ENCODE peak calls at places on chromosomes 6 and 20, in nine cellular contexts. X, J, A, K, L, S, G, Y and B are unnamed samples.

GRCh38 chr20:60038400-60038799 is 80.2 kb downstream of the CDH26 start:
- DNase-seq in Y (no peak), X (no peak), J (no peak), A (no peak), S (no peak), L (no peak), K (no peak), G (no peak), B (no peak)

GRCh38 chr6:154154389-154154967 is 115.4 kb downstream of the OPRM1 start:
- DNase-seq in L (no peak), G (peak; percentile 62), J (peak; percentile 67), X (peak; percentile 25), Y (peak; percentile 73), S (peak; percentile 55), A (peak; percentile 65), K (peak; percentile 65), B (no peak)

GRCh38 chr6:40894962-40895799 is 143.8 kb downstream of the UNC5CL start:
- DNase-seq in L (peak; percentile 53), A (peak; percentile 18), X (peak; percentile 51), K (no peak), Y (peak; percentile 57), G (no peak), J (peak; percentile 76), S (no peak), B (no peak)

GRCh38 chr20:48094944-48095343 is 309.7 kb upstream of the SULF2 start:
- DNase-seq in J (no peak), S (no peak), X (no peak), Y (no peak), A (no peak), G (no peak), K (no peak), L (no peak), B (no peak)

GRCh38 chr20:699811-700338 is 24.3 kb upstream of the SCRT2 start:
- DNase-seq in S (no peak), J (no peak), A (no peak), G (no peak), X (peak; percentile 74), Y (no peak), K (no peak), L (no peak), B (no peak)

GRCh38 chr6:34249469-34250370 is 914 bp upstream of the SMIM29 start:
- DNase-seq in S (no peak), K (no peak), L (no peak), J (no peak), A (no peak), G (no peak), Y (no peak), X (no peak), B (no peak)

GRCh38 chr20:43710370-43711044 is 16.3 kb downstream of the GTSF1L start:
- DNase-seq in L (no peak), G (no peak), J (no peak), Y (no peak), A (no peak), S (no peak), X (no peak), K (no peak), B (no peak)

GRCh38 chr6:166446567-166447065 is 63.9 kb upstream of the MPC1 start:
- DNase-seq in J (no peak), S (no peak), Y (no peak), L (no peak), K (no peak), G (no peak), A (no peak), X (no peak), B (no peak)

GRCh38 chr6:27281105-27281539 is 31.0 kb downstream of the POM121L2 start:
- DNase-seq in X (no peak), K (no peak), J (peak; percentile 63), G (no peak), A (no peak), Y (no peak), S (no peak), L (no peak), B (no peak)

GRCh38 chr20:833121-833449 is 430 bp upstream of the FAM110A start:
- DNase-seq in L (no peak), K (no peak), S (no peak), J (no peak), A (no peak), G (no peak), Y (no peak), X (no peak), B (no peak)

GRCh38 chr6:29763491-29764289 is 40.5 kb downstream of the HLA-F start:
- DNase-seq in X (no peak), J (no peak), L (no peak), Y (no peak), K (no peak), S (no peak), A (no peak), G (no peak), B (no peak)

GRCh38 chr20:1761116-1761515 is 103.5 kb upstream of the SIRPG start:
- DNase-seq in X (no peak), J (peak; percentile 49), L (no peak), Y (no peak), K (no peak), G (no peak), S (no peak), A (peak; percentile 42), B (no peak)

GRCh38 chr6:100300221-100300736 is 164.4 kb downstream of the SIM1 start:
- DNase-seq in K (no peak), X (no peak), L (no peak), J (peak; percentile 94), Y (no peak), S (no peak), A (peak; percentile 72), G (no peak), B (no peak)

DNA sequence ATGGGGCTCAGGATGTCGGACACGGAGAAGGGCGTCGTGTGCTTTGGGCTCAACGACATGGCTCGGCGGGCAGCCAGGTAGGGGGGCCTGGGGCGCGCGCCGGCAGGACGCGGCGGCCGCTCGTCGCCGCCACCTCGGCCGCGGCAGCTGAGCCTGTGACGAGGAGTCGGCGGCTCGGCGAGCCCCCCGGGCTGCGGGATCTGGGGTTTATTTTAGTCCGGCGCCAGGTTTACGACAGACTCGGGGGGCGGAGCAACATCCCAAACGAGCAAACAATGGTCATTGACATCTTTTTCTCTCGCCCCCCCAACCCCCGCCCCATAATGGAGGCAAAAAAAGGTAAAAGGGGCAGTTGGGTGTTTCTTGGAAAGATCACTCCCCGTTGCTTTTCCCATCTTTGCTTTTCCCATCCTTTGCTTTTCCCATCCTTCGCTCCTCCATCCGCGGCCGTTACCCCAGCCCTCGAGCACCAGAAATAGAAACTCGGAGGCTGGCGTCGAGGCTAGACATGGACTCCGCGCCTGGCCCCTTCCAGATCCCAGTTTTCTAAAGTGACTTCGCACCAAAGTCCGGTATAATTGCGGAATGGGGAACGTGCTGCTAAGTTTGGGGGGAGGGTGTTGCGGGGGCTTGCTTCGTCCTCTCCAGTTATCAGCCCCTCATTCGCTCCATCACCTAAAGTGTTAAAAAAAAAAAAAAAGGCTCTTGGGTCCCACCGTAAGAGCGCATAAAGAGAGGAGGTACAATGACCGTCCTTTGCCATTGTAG is at the start of gene NKX2-4:
- DNase-seq in K (no peak), A (no peak), S (no peak), L (no peak), Y (no peak), G (no peak), X (no peak), J (no peak), B (no peak)
- H3K4me3 ChIP-seq in K (no peak within 1 kb of the TSS), A (no peak within 1 kb of the TSS), S (no peak within 1 kb of the TSS), L (no peak within 1 kb of the TSS), Y (no peak within 1 kb of the TSS), G (no peak within 1 kb of the TSS), X (no peak within 1 kb of the TSS), J (peak within 1 kb of the TSS; percentile 63), B (peak within 1 kb of the TSS; percentile 52)

GRCh38 chr6:118203421-118204000 is 296.4 kb downstream of the SLC35F1 start:
- DNase-seq in L (no peak), X (no peak), G (no peak), Y (no peak), S (no peak), A (no peak), K (no peak), J (no peak), B (no peak)

GRCh38 chr6:118197539-118197938 is 290.5 kb downstream of the SLC35F1 start:
- DNase-seq in Y (no peak), K (no peak), J (no peak), G (no peak), L (no peak), A (no peak), X (no peak), S (no peak), B (no peak)

GRCh38 chr6:118202517-118202916 is 295.5 kb downstream of the SLC35F1 start:
- DNase-seq in S (no peak), L (no peak), G (no peak), K (no peak), J (no peak), Y (no peak), X (no peak), A (no peak), B (no peak)

DNA sequence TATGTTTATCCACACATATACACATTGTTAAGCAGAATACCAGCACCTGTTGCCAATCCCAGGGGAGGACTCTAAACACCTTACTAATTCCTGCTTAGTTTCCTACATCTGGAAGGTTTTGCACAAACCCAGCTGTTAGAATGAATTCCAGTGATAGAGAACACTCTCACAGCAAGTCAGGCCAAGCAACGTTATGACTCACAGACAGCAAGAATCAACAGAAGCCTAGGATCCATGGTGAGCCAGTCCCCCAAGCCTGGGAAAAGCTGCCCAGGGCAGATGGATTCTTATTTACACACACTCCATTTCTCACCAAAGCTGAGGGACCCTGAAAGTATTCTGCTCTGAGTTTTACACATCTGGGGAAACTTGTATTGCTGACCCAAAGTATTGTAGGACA is 291.7 kb downstream of the SLC35F1 start:
- DNase-seq in X (no peak), J (no peak), S (no peak), L (no peak), Y (no peak), K (no peak), A (no peak), G (no peak), B (no peak)
- H3K9me3 ChIP-seq in X (no peaks in the 10 kb centered on the region), J (no peaks in the 10 kb centered on the region), S (no peaks in the 10 kb centered on the region), L (no peaks in the 10 kb centered on the region), Y (no peaks in the 10 kb centered on the region), K (no peaks in the 10 kb centered on the region), A (no peaks in the 10 kb centered on the region), G (no peaks in the 10 kb centered on the region), B (no peaks in the 10 kb centered on the region)

DNA sequence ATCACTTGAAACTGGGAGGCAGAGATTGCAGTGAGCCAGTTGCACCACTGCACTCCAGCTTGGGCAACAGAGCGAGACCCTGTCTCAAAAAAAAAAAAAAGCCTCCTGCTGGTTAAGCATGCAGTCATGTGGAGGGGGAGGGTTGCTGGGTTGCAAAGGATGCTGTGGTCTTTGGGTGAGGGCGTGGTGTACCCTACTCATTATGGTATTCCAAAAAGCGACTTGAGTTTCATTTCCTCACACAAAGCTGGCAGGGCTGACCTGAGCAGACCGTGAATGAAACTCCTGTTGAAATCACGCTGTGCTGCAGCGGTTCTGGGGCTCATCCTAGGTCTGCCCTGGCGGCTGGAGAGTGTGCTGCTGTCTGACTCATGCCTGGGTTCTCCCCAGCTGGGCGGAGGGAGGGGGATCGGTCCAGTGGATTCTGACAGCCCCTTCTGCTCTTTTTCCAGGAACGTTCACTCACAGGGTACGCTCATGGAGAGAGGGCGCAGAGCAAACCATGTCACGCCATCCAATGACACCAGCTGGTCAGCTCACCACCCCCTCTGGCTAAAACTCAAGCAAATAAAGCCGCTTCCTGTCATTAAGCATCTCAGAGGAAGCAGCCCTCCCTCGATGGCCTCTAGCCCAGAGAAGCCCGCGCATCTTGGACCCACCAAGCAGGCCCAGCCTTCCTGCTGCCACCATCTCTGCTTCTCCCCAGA is 166.2 kb downstream of the SCML4 start:
- DNase-seq in Y (no peak), S (peak; percentile 42), A (peak; percentile 64), L (peak; percentile 65), K (peak; percentile 62), J (no peak), X (peak; percentile 78), G (peak; percentile 25), B (no peak)
- H3K4me3 ChIP-seq in Y (no peak overlapping the region), S (peak overlapping the region; percentile 59), A (peak overlapping the region; percentile 43), L (no peak overlapping the region), K (peak overlapping the region; percentile 49), J (no peak overlapping the region), X (no peak overlapping the region), G (no peak overlapping the region), B (peak overlapping the region; percentile 17)

GRCh38 chr6:155341130-155341828 is 27.0 kb upstream of the TFB1M start:
- DNase-seq in S (no peak), L (no peak), K (no peak), G (no peak), J (no peak), X (no peak), Y (no peak), A (no peak), B (no peak)
- H3K9me3 ChIP-seq in S (peaks cover 4% of the 10 kb centered on the region), L (peaks cover 19% of the 10 kb centered on the region), K (peaks cover 7% of the 10 kb centered on the region), G (no peaks in the 10 kb centered on the region), J (peaks cover 11% of the 10 kb centered on the region), X (no peaks in the 10 kb centered on the region), Y (no peaks in the 10 kb centered on the region), A (peaks cover 5% of the 10 kb centered on the region), B (peaks cover 5% of the 10 kb centered on the region)